ENCODE peak calls at places on chromosome 7, in eight cellular contexts. Z is CD8-positive, alpha-beta T cell; L is ovary; W is PC-3; J is transverse colon; E is fibroblast of lung; C is kidney epithelial cell; R is psoas muscle. Y is an unnamed sample.

GRCh38 chr7:95578299-95578855 is 17.9 kb downstream of the PDK4 start:
- DNase-seq in Z (no peak), L (no peak), W (no peak), J (no peak), E (no peak), C (no peak), R (no peak), Y (no peak)

GRCh38 chr7:156935250-156935649 is 14.3 kb upstream of the NOM1 start:
- DNase-seq in Z (no peak), L (no peak), W (peak; percentile 22), J (no peak), E (no peak), C (no peak), R (no peak), Y (no peak)

GRCh38 chr7:46853451-46853850 is 728.5 kb downstream of the TNS3 start:
- DNase-seq in Z (no peak), L (no peak), W (no peak), J (no peak), E (no peak), C (no peak), R (no peak), Y (no peak)

GRCh38 chr7:107044347-107045194 is at the start of gene PRKAR2B:
- DNase-seq in Z (peak; percentile 82), L (peak; percentile 90), W (peak; percentile 25), J (peak; percentile 77), E (peak; percentile 66), C (no peak), R (peak; percentile 80), Y (peak; percentile 86)

GRCh38 chr7:36264123-36264916 is 111.3 kb downstream of the EEPD1 start:
- DNase-seq in Z (no peak), L (no peak), W (no peak), J (no peak), E (peak; percentile 43), C (no peak), R (no peak), Y (no peak)

GRCh38 chr7:24637706-24638105 is 64.5 kb downstream of the PALS2 start:
- DNase-seq in Z (no peak), L (no peak), W (no peak), J (no peak), E (peak; percentile 57), C (no peak), R (no peak), Y (no peak)

GRCh38 chr7:113078321-113078720 is 8.3 kb downstream of the GPR85 start:
- DNase-seq in Z (no peak), L (no peak), W (no peak), J (no peak), E (no peak), C (no peak), R (no peak), Y (no peak)

GRCh38 chr7:55043691-55044090 is 24.9 kb downstream of the EGFR start:
- DNase-seq in Z (no peak), L (no peak), W (no peak), J (no peak), E (no peak), C (no peak), R (no peak), Y (no peak)

GRCh38 chr7:73851410-73852338 is 9.3 kb upstream of the TMEM270 start:
- DNase-seq in Z (no peak), L (no peak), W (peak; percentile 98), J (no peak), E (peak; percentile 98), C (peak; percentile 97), R (no peak), Y (no peak)

GRCh38 chr7:149790146-149790548 is 16.8 kb upstream of the ZNF467 start:
- DNase-seq in Z (peak; percentile 32), L (no peak), W (no peak), J (peak; percentile 36), E (no peak), C (no peak), R (peak; percentile 71), Y (peak; percentile 89)
- TF ChIP-seq CTCF in Z (peak; percentile 33), L (no peak), W (no peak), J (peak; percentile 44), E (peak; percentile 44), C (peak; percentile 33), R (peak; percentile 39), Y (peak; percentile 68)

GRCh38 chr7:110204527-110204926 is 886.4 kb upstream of the LRRN3 start:
- DNase-seq in Z (no peak), L (no peak), W (peak; percentile 39), J (no peak), E (peak; percentile 9), C (no peak), R (no peak), Y (peak; percentile 17)
- TF ChIP-seq CTCF in Z (no peak), L (no peak), W (peak; percentile 47), J (no peak), E (peak; percentile 22), C (peak; percentile 38), R (no peak), Y (no peak)

GRCh38 chr7:83936056-83936703 is 258.4 kb downstream of the SEMA3A start:
- DNase-seq in Z (peak; percentile 49), L (peak; percentile 34), W (peak; percentile 76), J (peak; percentile 47), E (peak; percentile 88), C (peak; percentile 34), R (peak; percentile 54), Y (peak; percentile 67)
- TF ChIP-seq CTCF in Z (peak; percentile 71), L (no peak), W (peak; percentile 93), J (peak; percentile 82), E (peak; percentile 93), C (peak; percentile 90), R (peak; percentile 74), Y (peak; percentile 83)

GRCh38 chr7:140060243-140060630 is 2.5 kb downstream of the PARP12 start:
- DNase-seq in Z (no peak), L (no peak), W (peak; percentile 80), J (no peak), E (no peak), C (no peak), R (no peak), Y (no peak)

GRCh38 chr7:140060788-140061606 is 1.8 kb downstream of the PARP12 start:
- DNase-seq in Z (no peak), L (peak; percentile 64), W (peak; percentile 26), J (peak; percentile 33), E (peak; percentile 90), C (no peak), R (no peak), Y (no peak)

GRCh38 chr7:140061607-140061930 is 1.2 kb downstream of the PARP12 start:
- DNase-seq in Z (no peak), L (no peak), W (peak; percentile 10), J (no peak), E (no peak), C (no peak), R (no peak), Y (no peak)

GRCh38 chr7:140062118-140062527 is 628 bp downstream of the PARP12 start:
- DNase-seq in Z (peak; percentile 63), L (peak; percentile 37), W (peak; percentile 17), J (peak; percentile 50), E (no peak), C (no peak), R (no peak), Y (no peak)

DNA sequence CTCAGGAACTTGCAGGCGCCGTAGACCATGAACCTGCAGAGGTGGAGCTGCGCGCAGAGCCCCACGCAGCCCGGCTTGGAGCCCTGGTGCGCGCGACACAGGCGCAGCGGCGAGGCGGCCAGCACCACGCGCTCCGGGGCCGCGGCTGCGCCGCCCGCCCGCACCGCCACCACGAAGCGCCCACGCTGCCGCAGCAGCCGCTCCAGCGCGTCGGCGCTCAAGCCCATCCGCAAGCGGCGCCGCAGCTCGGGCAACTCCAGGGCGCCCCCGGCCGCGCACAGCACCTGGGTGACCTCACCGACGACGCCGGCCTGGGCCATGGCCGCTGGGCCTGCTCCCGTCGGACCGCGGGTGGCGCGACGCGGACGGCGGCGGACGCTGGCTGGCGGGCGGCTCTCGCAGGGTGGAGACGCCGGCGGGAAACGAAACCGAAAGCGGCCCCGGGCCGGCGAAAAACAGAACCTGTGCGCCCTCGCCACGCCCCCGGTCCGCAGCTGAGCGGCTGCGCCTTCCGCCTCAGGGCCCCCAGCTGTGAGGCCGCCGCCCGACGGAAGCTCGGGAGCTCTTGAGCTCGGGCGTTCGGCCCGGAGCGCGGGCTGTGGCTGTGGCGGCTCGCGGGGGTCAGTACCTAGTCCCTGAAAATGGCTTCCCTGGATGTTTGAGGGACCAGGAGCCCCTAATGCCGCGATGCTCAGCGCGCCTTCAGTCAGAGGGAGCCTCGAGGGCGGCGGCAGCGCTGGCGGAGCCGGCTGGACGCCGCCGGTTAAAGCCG is at the start of gene PARP12:
- DNase-seq in Z (peak; percentile 87), L (peak; percentile 84), W (peak; percentile 70), J (peak; percentile 94), E (peak; percentile 84), C (peak; percentile 39), R (peak; percentile 92), Y (peak; percentile 69)
- TF ChIP-seq CTCF in Z (no peak), L (no peak), W (no peak), J (no peak), E (no peak), C (no peak), R (no peak), Y (no peak)

GRCh38 chr7:30699706-30700495 is 17.6 kb upstream of the CRHR2 start:
- DNase-seq in Z (no peak), L (no peak), W (no peak), J (no peak), E (no peak), C (no peak), R (no peak), Y (no peak)

GRCh38 chr7:30705008-30705407 is 22.8 kb upstream of the CRHR2 start:
- DNase-seq in Z (no peak), L (no peak), W (peak; percentile 2), J (no peak), E (no peak), C (no peak), R (no peak), Y (no peak)

GRCh38 chr7:30703756-30704155 is 21.5 kb upstream of the CRHR2 start:
- DNase-seq in Z (no peak), L (no peak), W (no peak), J (no peak), E (no peak), C (no peak), R (no peak), Y (no peak)

GRCh38 chr7:30700941-30701340 is 18.7 kb upstream of the CRHR2 start:
- DNase-seq in Z (no peak), L (no peak), W (no peak), J (no peak), E (no peak), C (no peak), R (no peak), Y (no peak)

GRCh38 chr7:30702200-30702599 is 19.9 kb upstream of the CRHR2 start:
- DNase-seq in Z (peak; percentile 12), L (no peak), W (no peak), J (no peak), E (no peak), C (no peak), R (no peak), Y (no peak)
- TF ChIP-seq CTCF in Z (no peak), L (no peak), W (no peak), J (peak; percentile 6), E (no peak), C (peak; percentile 2), R (no peak), Y (no peak)

GRCh38 chr7:90459888-90460287 is 9.6 kb upstream of the PTTG1IP2 start:
- DNase-seq in Z (no peak), L (no peak), W (peak; percentile 25), J (no peak), E (no peak), C (no peak), R (no peak), Y (no peak)
- TF ChIP-seq CTCF in Z (no peak), L (no peak), W (peak; percentile 44), J (no peak), E (peak; percentile 46), C (no peak), R (no peak), Y (no peak)

Y was measured in endothelial cell.